ENCODE peak calls at places on chromosomes 4 and X, in six cellular contexts. Q, D, M, S, H and F are unnamed samples.

GRCh38 chr4:78592104-78592783 is 40.7 kb downstream of the ANXA3 start:
- DNase-seq in Q (no peak), D (no peak), M (no peak), S (no peak), H (no peak), F (no peak)

GRCh38 chr4:119667802-119668201 is 39.2 kb upstream of the PDE5A start:
- DNase-seq in Q (no peak), D (no peak), M (no peak), S (no peak), H (no peak), F (no peak)

GRCh38 chrX:119887721-119888425 is 7.8 kb upstream of the AKAP14 start:
- DNase-seq in Q (peak), D (peak), M (peak), S (peak), H (no peak), F (peak)

GRCh38 chrX:42269186-42269585 is 345.8 kb upstream of the CASK start:
- DNase-seq in Q (no peak), D (peak), M (peak), S (peak), H (no peak), F (peak)

GRCh38 chrX:101925733-101926132 is 6.1 kb downstream of the ZMAT1 start:
- DNase-seq in Q (no peak), D (no peak), M (no peak), S (no peak), H (no peak), F (no peak)

GRCh38 chr4:135552131-135552530 is 1350.5 kb upstream of the PABPC4L start:
- DNase-seq in Q (no peak), D (peak), M (no peak), S (no peak), H (no peak), F (no peak)

GRCh38 chr4:152735302-152735917 is 44.1 kb downstream of the TIGD4 start:
- DNase-seq in Q (no peak), D (peak), M (peak), S (peak), H (no peak), F (peak)

GRCh38 chrX:9767375-9767774 is 1.7 kb upstream of the GPR143 start:
- DNase-seq in Q (no peak), D (peak), M (no peak), S (no peak), H (no peak), F (no peak)

GRCh38 chr4:146654976-146655761 is 16.5 kb downstream of the POU4F2 start:
- DNase-seq in Q (no peak), D (peak), M (peak), S (peak), H (no peak), F (peak)

GRCh38 chr4:907691-908437 is 24.3 kb downstream of the GAK start:
- DNase-seq in Q (no peak), D (peak), M (peak), S (peak), H (peak), F (no peak)

GRCh38 chr4:7469023-7469422 is 34.3 kb upstream of the PSAPL1 start:
- DNase-seq in Q (no peak), D (no peak), M (no peak), S (no peak), H (no peak), F (no peak)
- TF ChIP-seq CTCF in Q (no peak), D (no peak), M (no peak), S (no peak), H (no peak), F (no peak)

DNA sequence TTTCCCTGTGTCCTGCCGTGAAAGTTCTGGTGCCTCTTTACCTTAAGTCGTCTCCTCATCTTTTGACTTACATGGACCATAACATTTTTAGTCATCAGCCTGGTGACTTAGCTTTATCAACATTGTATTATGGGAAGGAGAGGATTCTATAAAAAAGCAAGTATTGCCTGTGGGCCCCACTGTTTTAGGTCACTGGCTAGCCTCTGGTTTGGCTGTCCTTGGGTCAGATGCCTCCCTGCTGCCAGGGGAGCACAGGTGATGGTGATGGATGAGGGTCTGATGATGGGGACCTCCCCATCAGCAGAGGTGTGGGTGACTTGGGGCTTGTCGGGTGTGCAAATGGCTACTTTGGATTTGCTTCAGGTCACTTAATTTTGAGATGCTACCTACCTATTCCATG is 51.8 kb downstream of the FAM193A start:
- DNase-seq in Q (no peak), D (no peak), M (no peak), S (no peak), H (no peak), F (no peak)
- H3K4me3 ChIP-seq in Q (no peak), D (no peak), M (no peak), S (no peak), H (no peak), F (no peak)

GRCh38 chr4:158777423-158777822 is 8.6 kb downstream of the FNIP2 start:
- DNase-seq in Q (no peak), D (no peak), M (no peak), S (no peak), H (no peak), F (no peak)
- TF ChIP-seq CTCF in Q (no peak), D (no peak), M (no peak), S (no peak), H (no peak), F (no peak)

GRCh38 chr4:8205241-8205707 is 6.2 kb downstream of the SH3TC1 start:
- DNase-seq in Q (no peak), D (peak), M (no peak), S (peak), H (no peak), F (no peak)

GRCh38 chr4:8204576-8205227 is 5.6 kb downstream of the SH3TC1 start:
- DNase-seq in Q (no peak), D (no peak), M (no peak), S (no peak), H (no peak), F (no peak)

GRCh38 chr4:8203817-8204216 is 4.7 kb downstream of the SH3TC1 start:
- DNase-seq in Q (no peak), D (no peak), M (no peak), S (no peak), H (no peak), F (no peak)

GRCh38 chr4:8207314-8207713 is 8.2 kb downstream of the SH3TC1 start:
- DNase-seq in Q (no peak), D (no peak), M (no peak), S (no peak), H (no peak), F (no peak)

GRCh38 chr4:8205749-8206611 is 6.9 kb downstream of the SH3TC1 start:
- DNase-seq in Q (no peak), D (no peak), M (no peak), S (no peak), H (no peak), F (no peak)
- H3K4me3 ChIP-seq in Q (no peak), D (no peak), M (no peak), S (no peak), H (no peak), F (no peak)

GRCh38 chr4:114208747-114209146 is 229.3 kb upstream of the ARSJ start:
- DNase-seq in Q (no peak), D (peak), M (peak), S (no peak), H (peak), F (peak)
- TF ChIP-seq CTCF in Q (no peak), D (no peak), M (no peak), S (peak), H (no peak), F (peak)

GRCh38 chr4:3343358-3343757 is 50.5 kb downstream of the RGS12 start:
- DNase-seq in Q (no peak), D (no peak), M (no peak), S (no peak), H (no peak), F (no peak)

GRCh38 chr4:3340038-3340702 is 47.3 kb downstream of the RGS12 start:
- DNase-seq in Q (no peak), D (no peak), M (no peak), S (no peak), H (no peak), F (no peak)

GRCh38 chr4:3342182-3342854 is 49.5 kb downstream of the RGS12 start:
- DNase-seq in Q (no peak), D (peak), M (peak), S (peak), H (peak), F (peak)

GRCh38 chr4:3340703-3341088 is 47.9 kb downstream of the RGS12 start:
- DNase-seq in Q (no peak), D (no peak), M (no peak), S (no peak), H (no peak), F (no peak)

DNA sequence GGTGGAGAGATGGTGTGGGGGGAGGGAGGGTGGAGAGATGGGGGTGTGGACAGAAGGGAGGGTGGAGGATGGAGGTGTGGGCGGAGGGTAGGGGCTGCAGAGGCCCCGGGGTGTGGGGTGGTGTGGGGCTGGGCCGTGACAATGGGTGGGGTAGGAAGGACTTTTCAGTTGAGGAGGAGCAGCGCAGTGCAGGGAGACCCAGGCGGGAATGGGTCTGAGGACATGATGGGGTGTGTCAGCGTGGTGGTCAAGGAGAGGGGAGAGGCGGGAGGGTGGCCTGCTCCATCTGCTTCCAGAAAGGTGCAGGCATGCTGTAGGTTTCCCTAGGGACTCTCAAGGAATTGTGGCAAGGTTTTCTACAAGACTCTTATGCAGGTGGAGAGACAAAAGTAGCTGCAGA is 48.9 kb downstream of the RGS12 start:
- DNase-seq in Q (no peak), D (no peak), M (no peak), S (no peak), H (no peak), F (no peak)
- H3K4me3 ChIP-seq in Q (no peak), D (no peak), M (no peak), S (no peak), H (peak), F (no peak)

GRCh38 chr4:184282895-184283654 is 65.4 kb upstream of the ENPP6 start:
- DNase-seq in Q (no peak), D (no peak), M (no peak), S (no peak), H (no peak), F (no peak)
- TF ChIP-seq CTCF in Q (no peak), D (no peak), M (no peak), S (no peak), H (no peak), F (no peak)

GRCh38 chrX:37350034-37350365 is 836 bp downstream of the PRRG1 start:
- DNase-seq in Q (no peak), D (peak), M (no peak), S (peak), H (no peak), F (no peak)

GRCh38 chrX:37353646-37354045 is 4.5 kb downstream of the PRRG1 start:
- DNase-seq in Q (no peak), D (no peak), M (no peak), S (no peak), H (no peak), F (no peak)

GRCh38 chrX:37347420-37347819 is 1.7 kb upstream of the PRRG1 start:
- DNase-seq in Q (no peak), D (peak), M (peak), S (peak), H (peak), F (peak)

GRCh38 chrX:37349131-37350033 is at the start of gene PRRG1:
- DNase-seq in Q (peak), D (peak), M (peak), S (peak), H (no peak), F (peak)

GRCh38 chrX:37348237-37349130 is 680 bp upstream of the PRRG1 start:
- DNase-seq in Q (no peak), D (peak), M (peak), S (peak), H (no peak), F (peak)
- H3K4me3 ChIP-seq in Q (peak), D (peak), M (peak), S (peak), H (peak), F (peak)